ENCODE peak calls at places on chromosomes 11 and 22, in seven cellular contexts. Y is RWPE1; S is vagina; H is dorsolateral prefrontal cortex; X is tibial artery; G is right lobe of liver; Z is CD8-positive, alpha-beta T cell. P is an unnamed sample.

GRCh38 chr22:29154364-29155048 is 51.2 kb upstream of the EMID1 start:
- DNase-seq in H (peak), S (no peak), G (peak), Y (peak), Z (peak), X (peak), P (peak)

GRCh38 chr11:43937434-43938411 is 4.7 kb upstream of the C11orf96 start:
- DNase-seq in G (no peak), X (no peak), Y (peak), S (no peak), H (no peak), Z (no peak), P (no peak)

GRCh38 chr11:20669833-20670684 is 673 bp downstream of the NELL1 start:
- DNase-seq in X (no peak), S (no peak), Z (no peak), G (no peak), H (no peak), Y (no peak), P (no peak)

GRCh38 chr11:67484847-67485311 is 2.1 kb downstream of the AIP start:
- DNase-seq in X (no peak), G (no peak), S (no peak), H (no peak), Z (no peak), Y (no peak), P (no peak)

GRCh38 chr11:25991476-25991875 is 340.5 kb upstream of the ANO3 start:
- DNase-seq in Z (no peak), S (no peak), G (no peak), H (no peak), X (no peak), Y (no peak), P (no peak)

GRCh38 chr22:39312410-39312809 is 7.0 kb downstream of the RPL3 start:
- DNase-seq in S (no peak), Z (no peak), H (no peak), Y (no peak), X (no peak), G (no peak), P (no peak)

GRCh38 chr11:41954034-41954433 is 494.6 kb upstream of the LRRC4C start:
- DNase-seq in S (no peak), G (no peak), Y (peak), X (no peak), H (no peak), Z (no peak), P (no peak)

GRCh38 chr22:19610518-19611253 is 86.5 kb upstream of the CLDN5 start:
- DNase-seq in G (no peak), X (no peak), H (no peak), Z (no peak), Y (no peak), S (no peak), P (no peak)

GRCh38 chr11:81345609-81346008 is 1388.1 kb downstream of the FAM181B start:
- DNase-seq in Z (no peak), H (no peak), Y (no peak), X (no peak), G (no peak), S (no peak), P (no peak)

GRCh38 chr11:64834723-64835615 is 9.5 kb downstream of the CDC42BPG start:
- DNase-seq in Z (no peak), Y (peak), H (no peak), S (no peak), G (no peak), X (no peak), P (no peak)

GRCh38 chr11:16604784-16605439 is 133.5 kb upstream of the C11orf58 start:
- DNase-seq in Y (no peak), S (no peak), G (peak), X (peak), H (no peak), Z (no peak), P (no peak)

GRCh38 chr11:76243157-76243556 is 36.9 kb upstream of the WNT11 start:
- DNase-seq in X (no peak), Z (no peak), H (no peak), S (no peak), G (no peak), Y (no peak), P (no peak)

GRCh38 chr11:62544521-62545436 is 1.8 kb downstream of the AHNAK start:
- DNase-seq in Y (no peak), G (no peak), X (no peak), H (no peak), Z (no peak), S (no peak), P (no peak)

GRCh38 chr11:22471405-22471804 is 133.2 kb downstream of the SLC17A6 start:
- DNase-seq in X (no peak), G (no peak), Z (no peak), S (no peak), Y (no peak), H (no peak), P (no peak)

GRCh38 chr11:63620928-63621539 is 6.8 kb upstream of the PLAAT3 start:
- DNase-seq in Z (no peak), X (no peak), Y (no peak), H (no peak), G (no peak), S (no peak), P (peak)

GRCh38 chr11:79060081-79060480 is 380.7 kb downstream of the TENM4 start:
- DNase-seq in H (no peak), Y (no peak), Z (no peak), S (no peak), G (no peak), X (no peak), P (no peak)

GRCh38 chr22:41906822-41907221 is 8.1 kb downstream of the SHISA8 start:
- DNase-seq in G (no peak), Z (no peak), Y (no peak), H (no peak), X (no peak), S (no peak), P (no peak)

GRCh38 chr11:10688401-10688800 is 5.2 kb downstream of the IRAG1 start:
- DNase-seq in Y (peak), S (no peak), H (no peak), X (no peak), G (no peak), Z (no peak), P (peak)

GRCh38 chr11:118168316-118168715 is 8.1 kb downstream of the SCN2B start:
- DNase-seq in H (no peak), G (no peak), Z (no peak), X (no peak), S (no peak), Y (no peak), P (no peak)

GRCh38 chr22:40808018-40808841 is 10.9 kb downstream of the SLC25A17 start:
- DNase-seq in G (no peak), X (no peak), H (no peak), S (no peak), Z (no peak), Y (no peak), P (no peak)

GRCh38 chr22:48931452-48931851 is 896.2 kb downstream of the BRD1 start:
- DNase-seq in S (no peak), X (no peak), H (no peak), G (no peak), Y (no peak), Z (no peak), P (no peak)

GRCh38 chr11:35305670-35306382 is 113.5 kb downstream of the SLC1A2 start:
- DNase-seq in X (no peak), Z (peak), Y (peak), G (no peak), S (no peak), H (no peak), P (no peak)

DNA sequence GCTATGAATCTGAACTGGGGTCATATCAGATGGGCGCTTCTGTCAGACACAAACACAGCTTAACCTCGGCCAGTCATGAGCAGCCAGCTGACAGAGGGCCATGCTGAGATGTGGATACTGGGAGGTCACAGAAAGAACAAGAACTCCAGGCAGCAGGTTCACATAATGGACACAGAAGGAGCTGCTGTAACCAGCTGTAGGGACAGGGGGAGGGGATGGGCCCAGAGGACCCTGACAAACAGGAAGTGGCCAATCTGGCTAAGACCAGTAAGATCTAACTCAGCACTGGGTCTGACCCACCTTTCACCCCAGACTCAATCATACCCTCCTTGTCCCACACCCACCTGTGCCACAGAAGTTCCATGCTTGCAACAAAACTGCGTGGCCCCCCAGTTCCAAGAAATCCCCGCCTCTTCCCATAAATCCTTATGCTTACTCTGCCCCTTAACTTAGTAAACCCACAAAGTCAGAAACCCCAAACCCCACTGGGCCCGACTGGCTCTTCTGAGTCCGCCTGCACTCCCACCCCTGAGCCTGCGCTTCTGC is 3.9 kb downstream of the APOL4 start:
- DNase-seq in Z (no peak), Y (no peak), H (no peak), G (no peak), S (no peak), X (no peak), P (peak)
- H3K27ac ChIP-seq in Z (no peak), Y (no peak), H (no peak), G (no peak), S (peak), X (no peak), P (no peak)

GRCh38 chr11:439315-440064 is 2.3 kb downstream of the ANO9 start:
- DNase-seq in H (no peak), Z (no peak), S (no peak), G (no peak), X (no peak), Y (no peak), P (no peak)

GRCh38 chr11:441418-442274 is at the start of gene ANO9:
- DNase-seq in Y (peak), S (no peak), G (peak), X (no peak), H (no peak), Z (no peak), P (no peak)

GRCh38 chr11:440065-441042 is 1.5 kb downstream of the ANO9 start:
- DNase-seq in Z (no peak), H (peak), S (no peak), X (no peak), G (no peak), Y (no peak), P (no peak)

GRCh38 chr11:442611-443081 is 835 bp upstream of the ANO9 start:
- DNase-seq in X (no peak), Y (no peak), H (no peak), Z (no peak), G (no peak), S (no peak), P (no peak)

DNA sequence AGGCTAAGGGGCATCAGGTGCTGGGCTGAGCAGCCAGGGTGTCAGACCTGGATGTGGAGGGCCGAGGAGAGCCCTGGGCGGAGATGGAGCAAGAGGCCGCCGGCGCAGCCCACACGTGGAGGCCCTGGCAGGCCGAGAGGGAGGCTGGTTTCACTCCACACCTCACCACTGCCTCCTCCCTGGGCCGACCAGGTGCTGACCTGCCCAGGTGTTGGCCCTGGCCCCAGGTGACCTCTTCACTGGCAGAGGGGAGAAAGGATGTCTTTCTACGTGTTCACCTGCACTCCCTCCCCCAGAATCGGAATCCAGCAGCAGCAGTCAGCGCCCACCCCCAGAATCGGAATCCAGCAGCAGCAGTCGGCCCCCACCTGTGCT is 781 bp downstream of the ANO9 start:
- DNase-seq in X (no peak), S (no peak), G (peak), H (no peak), Z (no peak), Y (no peak), P (no peak)
- H3K27ac ChIP-seq in X (no peak), S (no peak), G (no peak), H (no peak), Z (no peak), Y (no peak), P (no peak)

GRCh38 chr22:46935506-46936377 is 173.3 kb downstream of the TBC1D22A start:
- DNase-seq in X (no peak), Y (no peak), S (no peak), H (no peak), G (peak), Z (no peak), P (no peak)
- H3K27ac ChIP-seq in X (no peak), Y (peak), S (no peak), H (no peak), G (peak), Z (no peak), P (no peak)

DNA sequence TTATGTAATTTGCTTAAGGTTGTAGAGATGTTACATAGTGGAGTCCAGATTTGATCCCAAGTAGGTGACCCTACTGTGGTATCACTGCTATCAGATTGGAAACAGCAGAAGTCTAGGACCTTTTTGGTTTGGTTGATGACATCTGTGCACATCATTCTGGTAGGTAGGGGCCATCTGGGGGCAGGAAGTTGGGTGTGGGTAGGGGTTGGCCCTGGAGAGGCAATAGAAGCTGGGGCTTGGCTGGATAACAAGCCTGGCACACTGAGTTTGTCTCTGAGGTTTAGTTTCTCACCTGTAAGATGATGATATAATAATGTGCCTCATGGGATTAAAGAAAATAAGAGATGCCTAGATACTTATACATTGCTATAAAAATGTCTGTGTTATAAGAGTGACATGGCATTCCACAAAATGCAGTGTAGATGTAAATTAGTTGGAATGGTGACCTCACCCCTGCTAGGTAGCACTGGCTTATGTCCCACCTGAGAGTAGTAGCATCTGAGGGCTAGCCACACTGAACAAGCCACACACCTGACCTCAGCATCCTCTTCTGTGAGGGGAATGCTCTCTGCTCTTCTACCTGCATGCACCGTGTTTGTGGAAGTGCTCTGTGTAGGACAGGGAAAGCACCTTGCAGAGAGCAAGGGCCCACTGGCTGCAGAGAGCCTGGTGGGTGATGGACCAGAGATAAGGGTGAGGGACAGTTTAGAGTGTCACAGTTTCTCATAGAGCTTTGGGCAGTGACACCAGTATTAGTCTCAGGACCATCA is 36.9 kb downstream of the PTPRJ start:
- DNase-seq in H (no peak), S (no peak), Y (no peak), Z (no peak), G (no peak), X (no peak), P (no peak)
- H3K27ac ChIP-seq in H (peak), S (no peak), Y (no peak), Z (no peak), G (no peak), X (no peak), P (no peak)

GRCh38 chr11:8293171-8293570 is 29.5 kb upstream of the LMO1 start:
- DNase-seq in Z (no peak), G (peak), S (no peak), Y (no peak), H (peak), X (no peak), P (peak)
- H3K27ac ChIP-seq in Z (no peak), G (no peak), S (no peak), Y (no peak), H (no peak), X (no peak), P (no peak)

GRCh38 chr11:6269994-6270393 is 10.4 kb downstream of the CCKBR start:
- DNase-seq in Y (no peak), G (no peak), S (no peak), H (no peak), Z (no peak), X (no peak), P (no peak)

GRCh38 chr11:6271598-6271997 is 12.0 kb downstream of the CCKBR start:
- DNase-seq in H (no peak), G (no peak), S (no peak), Z (no peak), Y (no peak), X (no peak), P (no peak)

GRCh38 chr11:6268811-6269210 is 9.2 kb downstream of the CCKBR start:
- DNase-seq in G (no peak), Z (no peak), S (no peak), X (no peak), Y (no peak), H (no peak), P (no peak)

GRCh38 chr11:6270584-6271246 is 11.1 kb downstream of the CCKBR start:
- DNase-seq in S (no peak), G (no peak), H (no peak), X (no peak), Z (no peak), Y (no peak), P (no peak)

DNA sequence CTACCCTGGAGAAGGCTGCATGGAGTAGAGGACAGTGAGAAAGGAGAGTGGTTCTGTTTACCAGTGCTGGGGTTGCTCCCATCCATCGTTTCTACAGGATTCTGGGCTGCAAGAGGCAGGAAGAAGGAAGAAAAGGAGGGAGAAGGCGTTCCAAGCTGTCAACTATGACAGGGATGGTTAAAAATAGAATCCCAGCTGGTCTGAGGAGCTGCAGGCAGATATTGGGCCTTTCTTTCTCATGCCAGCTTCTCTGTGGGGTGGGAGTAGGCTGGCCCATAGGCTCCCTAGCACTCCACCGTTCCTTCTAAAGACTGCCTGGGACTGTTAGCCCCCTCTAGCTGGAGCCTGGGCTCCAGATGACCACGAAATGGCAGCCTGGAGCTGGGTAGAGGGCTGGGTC is 13.6 kb downstream of the CCKBR start:
- DNase-seq in G (no peak), Y (no peak), S (no peak), H (no peak), Z (no peak), X (no peak), P (no peak)
- H3K27ac ChIP-seq in G (no peak), Y (no peak), S (no peak), H (peak), Z (no peak), X (no peak), P (no peak)

DNA sequence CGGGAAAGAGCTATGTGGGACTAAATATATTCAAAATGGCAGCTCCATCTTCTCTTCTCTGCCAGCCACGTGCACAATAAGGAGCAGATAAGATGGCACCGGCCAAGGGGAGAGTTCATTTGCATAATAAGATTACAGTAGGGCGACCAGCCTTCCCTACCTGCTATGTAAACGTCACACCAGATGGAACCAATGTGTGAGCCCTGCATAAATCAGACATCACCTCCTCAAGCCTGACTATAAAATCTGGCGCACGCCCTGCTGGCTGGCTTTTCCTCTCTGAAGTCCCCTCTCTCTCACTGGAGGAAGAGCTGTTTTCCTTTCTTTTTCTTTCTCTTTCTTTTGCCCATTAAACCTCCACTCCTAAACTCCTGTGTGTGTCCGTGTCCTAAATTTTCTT is 669.8 kb upstream of the KIRREL3 start:
- DNase-seq in G (no peak), X (no peak), Z (no peak), S (no peak), H (no peak), Y (no peak), P (no peak)
- H3K27ac ChIP-seq in G (no peak), X (no peak), Z (no peak), S (no peak), H (no peak), Y (no peak), P (no peak)

GRCh38 chr11:86303257-86303656 is 1.2 kb downstream of the HIKESHI start:
- DNase-seq in S (no peak), X (no peak), H (no peak), G (no peak), Y (no peak), Z (no peak), P (no peak)

GRCh38 chr11:86302092-86302793 is at the start of gene HIKESHI:
- DNase-seq in S (peak), H (peak), X (peak), Z (peak), G (peak), Y (peak), P (peak)

DNA sequence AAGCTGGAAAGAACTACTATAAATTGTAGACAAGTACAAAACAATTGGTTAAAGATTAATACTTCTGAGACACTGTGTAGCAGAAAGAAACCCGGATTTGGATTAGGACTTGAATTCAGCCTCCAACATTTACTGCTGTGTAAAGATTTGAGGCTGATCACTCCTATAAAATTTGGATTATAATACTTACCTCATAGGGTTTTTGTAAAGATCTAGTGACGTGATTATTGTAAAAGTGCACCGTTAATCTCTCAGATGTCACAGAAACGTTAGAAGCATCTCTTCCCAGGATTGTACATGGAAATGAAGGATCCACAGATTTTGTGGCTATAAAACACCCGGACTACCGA is 323 bp upstream of the HIKESHI start:
- DNase-seq in X (no peak), Z (no peak), Y (no peak), G (no peak), S (no peak), H (no peak), P (no peak)
- H3K27ac ChIP-seq in X (no peak), Z (peak), Y (peak), G (no peak), S (peak), H (peak), P (no peak)

GRCh38 chr11:28110839-28111235 is 2.6 kb downstream of the METTL15 start:
- DNase-seq in G (no peak), H (no peak), S (no peak), Y (no peak), Z (no peak), X (no peak), P (no peak)
- H3K27ac ChIP-seq in G (peak), H (peak), S (peak), Y (no peak), Z (peak), X (peak), P (peak)